ENCODE peak calls at places on chromosome 3, in seven cellular contexts. C, Z, F, U, A, D and P are unnamed samples.

GRCh38 chr3:94063497-94064119 is 747 bp downstream of the NSUN3 start:
- DNase-seq in C (no peak), Z (no peak), F (no peak), U (peak), A (no peak), D (no peak), P (no peak)

GRCh38 chr3:96831175-96831574 is 16.8 kb downstream of the EPHA6 start:
- DNase-seq in C (no peak), Z (no peak), F (no peak), U (no peak), A (no peak), D (no peak), P (no peak)

GRCh38 chr3:103712320-103713008 is 1277.6 kb downstream of the ZPLD1 start:
- DNase-seq in C (no peak), Z (no peak), F (no peak), U (peak), A (no peak), D (no peak), P (peak)

GRCh38 chr3:67647390-67647878 is 7.0 kb downstream of the SUCLG2 start:
- DNase-seq in C (no peak), Z (peak), F (no peak), U (peak), A (peak), D (no peak), P (peak)

GRCh38 chr3:173584093-173584833 is 186.7 kb downstream of the NLGN1 start:
- DNase-seq in C (peak), Z (peak), F (peak), U (peak), A (no peak), D (peak), P (peak)

GRCh38 chr3:157444789-157445188 is 8.1 kb downstream of the PTX3 start:
- DNase-seq in C (no peak), Z (no peak), F (no peak), U (no peak), A (no peak), D (no peak), P (no peak)

GRCh38 chr3:38131621-38132369 is 5.1 kb downstream of the ACAA1 start:
- DNase-seq in C (no peak), Z (no peak), F (no peak), U (peak), A (no peak), D (no peak), P (no peak)

GRCh38 chr3:58529516-58530353 is 7.3 kb downstream of the ACOX2 start:
- DNase-seq in C (peak), Z (peak), F (no peak), U (no peak), A (no peak), D (no peak), P (peak)

GRCh38 chr3:116757310-116757709 is 47.7 kb downstream of the TUSC7 start:
- DNase-seq in C (peak), Z (no peak), F (no peak), U (no peak), A (no peak), D (no peak), P (no peak)

GRCh38 chr3:25849641-25850040 is 59.8 kb downstream of the OXSM start:
- DNase-seq in C (no peak), Z (no peak), F (no peak), U (peak), A (no peak), D (no peak), P (no peak)

GRCh38 chr3:52512105-52512504 is 17.0 kb downstream of the STAB1 start:
- DNase-seq in C (no peak), Z (no peak), F (no peak), U (no peak), A (no peak), D (no peak), P (no peak)

GRCh38 chr3:109532257-109533216 is 195.2 kb upstream of the DPPA4 start:
- DNase-seq in C (peak), Z (peak), F (peak), U (peak), A (no peak), D (no peak), P (peak)

GRCh38 chr3:62368705-62369475 is 4.5 kb downstream of the FEZF2 start:
- DNase-seq in C (peak), Z (no peak), F (no peak), U (no peak), A (no peak), D (no peak), P (no peak)

GRCh38 chr3:195906865-195907729 is 1.3 kb downstream of the TNK2 start:
- DNase-seq in C (no peak), Z (no peak), F (no peak), U (peak), A (peak), D (peak), P (no peak)

GRCh38 chr3:151347432-151347831 is 18.1 kb upstream of the P2RY13 start:
- DNase-seq in C (no peak), Z (no peak), F (peak), U (no peak), A (no peak), D (no peak), P (no peak)

GRCh38 chr3:15081960-15082664 is 16.8 kb downstream of the RBSN start:
- DNase-seq in C (no peak), Z (no peak), F (no peak), U (peak), A (no peak), D (no peak), P (peak)

GRCh38 chr3:32109256-32109655 is 2.8 kb downstream of the GPD1L start:
- DNase-seq in C (no peak), Z (no peak), F (peak), U (peak), A (peak), D (peak), P (peak)

GRCh38 chr3:89360155-89360554 is 252.7 kb downstream of the EPHA3 start:
- DNase-seq in C (no peak), Z (peak), F (no peak), U (peak), A (no peak), D (no peak), P (peak)

GRCh38 chr3:194497799-194498575 is 11.2 kb upstream of the ATP13A3 start:
- DNase-seq in C (no peak), Z (no peak), F (peak), U (no peak), A (no peak), D (no peak), P (no peak)

GRCh38 chr3:52608337-52608736 is 71.9 kb downstream of the UQCC5 start:
- DNase-seq in C (no peak), Z (no peak), F (no peak), U (no peak), A (no peak), D (no peak), P (no peak)

GRCh38 chr3:52495096-52495495 is at the start of gene STAB1:
- DNase-seq in C (no peak), Z (no peak), F (no peak), U (no peak), A (no peak), D (no peak), P (no peak)

GRCh38 chr3:106036706-106037105 is 167.9 kb upstream of the CBLB start:
- DNase-seq in C (no peak), Z (no peak), F (no peak), U (no peak), A (no peak), D (no peak), P (no peak)

GRCh38 chr3:155329513-155330048 is 36.1 kb upstream of the STRIT1 start:
- DNase-seq in C (no peak), Z (no peak), F (no peak), U (no peak), A (no peak), D (no peak), P (no peak)

GRCh38 chr3:53184701-53185100 is 23.7 kb downstream of the PRKCD start:
- DNase-seq in C (no peak), Z (no peak), F (no peak), U (no peak), A (no peak), D (no peak), P (no peak)

GRCh38 chr3:129602730-129603560 is 3.5 kb downstream of the PLXND1 start:
- DNase-seq in C (no peak), Z (peak), F (no peak), U (peak), A (peak), D (peak), P (peak)

GRCh38 chr3:183769453-183769852 is 55.9 kb downstream of the MAP6D1 start:
- DNase-seq in C (no peak), Z (no peak), F (no peak), U (no peak), A (no peak), D (no peak), P (no peak)